ENCODE peak calls at places on chromosomes 3 and 15, in eight cellular contexts. One of them, this sample, is unnamed.

GRCh38 chr3:126914226-126914625 is 68.7 kb upstream of the PLXNA1 start:
- DNase-seq in HepG2: no peak
- DNase-seq in A549: no peak
- DNase-seq in H1: no peak
- DNase-seq in SK-N-SH: no peak
- DNase-seq in GM12878: no peak
- DNase-seq in IMR-90: no peak
- DNase-seq in K562: no peak
- DNase-seq in this sample: no peak

GRCh38 chr3:174758943-174759342 is 100.2 kb upstream of the NAALADL2 start:
- DNase-seq in HepG2: no peak
- DNase-seq in A549: no peak
- DNase-seq in SK-N-SH: no peak
- DNase-seq in H1: no peak
- DNase-seq in IMR-90: no peak
- DNase-seq in GM12878: no peak
- DNase-seq in K562: no peak
- DNase-seq in this sample: no peak

GRCh38 chr3:33287672-33288282 is 10.5 kb downstream of the FBXL2 start:
- DNase-seq in A549: no peak
- DNase-seq in SK-N-SH: no peak
- DNase-seq in H1: no peak
- DNase-seq in K562: no peak
- DNase-seq in GM12878: no peak
- DNase-seq in HepG2: no peak
- DNase-seq in IMR-90: no peak
- DNase-seq in this sample: no peak

GRCh38 chr3:183252973-183253363 is at the start of gene B3GNT5:
- DNase-seq in H1: no peak
- DNase-seq in IMR-90: no peak
- DNase-seq in GM12878: no peak
- DNase-seq in K562: peak
- DNase-seq in A549: peak
- DNase-seq in SK-N-SH: peak
- DNase-seq in HepG2: no peak
- DNase-seq in this sample: peak

GRCh38 chr15:56390739-56391267 is 25.6 kb downstream of the TEX9 start:
- DNase-seq in K562: no peak
- DNase-seq in H1: no peak
- DNase-seq in SK-N-SH: no peak
- DNase-seq in IMR-90: peak
- DNase-seq in GM12878: no peak
- DNase-seq in HepG2: no peak
- DNase-seq in A549: no peak
- DNase-seq in this sample: no peak

GRCh38 chr15:69666441-69666882 is 213.8 kb downstream of the RPLP1 start:
- DNase-seq in GM12878: no peak
- DNase-seq in SK-N-SH: no peak
- DNase-seq in K562: peak
- DNase-seq in A549: no peak
- DNase-seq in IMR-90: peak
- DNase-seq in H1: no peak
- DNase-seq in HepG2: no peak
- DNase-seq in this sample: no peak

GRCh38 chr3:147544290-147544689 is 135.1 kb downstream of the ZIC1 start:
- DNase-seq in K562: no peak
- DNase-seq in H1: no peak
- DNase-seq in HepG2: no peak
- DNase-seq in SK-N-SH: no peak
- DNase-seq in GM12878: no peak
- DNase-seq in A549: no peak
- DNase-seq in IMR-90: no peak
- DNase-seq in this sample: no peak

GRCh38 chr3:49020335-49021212 is 1.3 kb upstream of the NDUFAF3 start:
- DNase-seq in K562: peak
- DNase-seq in H1: no peak
- DNase-seq in IMR-90: no peak
- DNase-seq in HepG2: no peak
- DNase-seq in SK-N-SH: peak
- DNase-seq in GM12878: no peak
- DNase-seq in A549: no peak
- DNase-seq in this sample: no peak

GRCh38 chr3:31942446-31942845 is 38.6 kb downstream of the OSBPL10 start:
- DNase-seq in GM12878: no peak
- DNase-seq in H1: no peak
- DNase-seq in A549: no peak
- DNase-seq in K562: no peak
- DNase-seq in HepG2: no peak
- DNase-seq in SK-N-SH: no peak
- DNase-seq in IMR-90: no peak
- DNase-seq in this sample: no peak

GRCh38 chr3:127473244-127474024 is 117.1 kb downstream of the TPRA1 start:
- DNase-seq in SK-N-SH: peak
- DNase-seq in HepG2: peak
- DNase-seq in IMR-90: no peak
- DNase-seq in A549: peak
- DNase-seq in K562: peak
- DNase-seq in GM12878: no peak
- DNase-seq in H1: peak
- DNase-seq in this sample: peak

GRCh38 chr15:57025264-57025939 is 107.0 kb downstream of the TCF12 start:
- DNase-seq in A549: peak
- DNase-seq in SK-N-SH: no peak
- DNase-seq in HepG2: no peak
- DNase-seq in GM12878: no peak
- DNase-seq in IMR-90: peak
- DNase-seq in K562: no peak
- DNase-seq in H1: no peak
- DNase-seq in this sample: no peak

GRCh38 chr3:66816110-66816761 is 181.9 kb upstream of the KBTBD8 start:
- DNase-seq in K562: peak
- DNase-seq in A549: peak
- DNase-seq in GM12878: no peak
- DNase-seq in IMR-90: peak
- DNase-seq in HepG2: peak
- DNase-seq in H1: peak
- DNase-seq in SK-N-SH: peak
- DNase-seq in this sample: peak

GRCh38 chr15:92627014-92627413 is 28.6 kb downstream of the FAM174B start:
- DNase-seq in GM12878: no peak
- DNase-seq in K562: no peak
- DNase-seq in H1: no peak
- DNase-seq in SK-N-SH: no peak
- DNase-seq in IMR-90: no peak
- DNase-seq in A549: no peak
- DNase-seq in HepG2: no peak
- DNase-seq in this sample: no peak

GRCh38 chr3:12454808-12455121 is 29.5 kb upstream of the TSEN2 start:
- DNase-seq in SK-N-SH: no peak
- DNase-seq in H1: no peak
- DNase-seq in A549: no peak
- DNase-seq in IMR-90: peak
- DNase-seq in HepG2: no peak
- DNase-seq in GM12878: no peak
- DNase-seq in K562: no peak
- DNase-seq in this sample: no peak

GRCh38 chr3:19959505-19959904 is 12.6 kb downstream of the RAB5A start:
- DNase-seq in SK-N-SH: no peak
- DNase-seq in IMR-90: no peak
- DNase-seq in K562: no peak
- DNase-seq in GM12878: no peak
- DNase-seq in HepG2: no peak
- DNase-seq in A549: no peak
- DNase-seq in H1: no peak
- DNase-seq in this sample: no peak

DNA sequence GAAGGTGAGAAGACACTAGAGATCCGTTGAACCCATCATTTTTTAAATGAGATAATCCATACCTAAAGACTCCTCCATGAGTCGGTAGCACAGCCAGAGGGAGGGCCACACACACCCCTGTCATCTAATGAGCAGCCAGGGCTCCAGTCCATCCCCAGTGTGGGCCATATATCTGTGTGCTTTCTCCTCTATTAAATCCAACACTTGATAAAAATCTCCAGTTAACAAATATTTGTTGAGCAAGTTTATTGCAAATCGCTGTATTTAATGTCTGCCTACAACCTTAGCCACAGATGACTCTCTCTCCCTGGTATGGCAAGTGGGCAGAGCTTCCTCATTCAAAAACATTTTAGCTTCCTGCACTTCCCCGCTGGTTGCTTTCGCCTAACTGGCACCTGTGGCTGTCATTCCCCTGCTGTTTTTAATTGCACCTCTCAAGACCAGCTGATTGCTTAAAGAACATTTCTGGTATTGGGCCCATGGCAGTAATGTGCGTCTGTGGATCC is 82.8 kb downstream of the SMAD3 start:
- DNase-seq in HepG2: peak
- DNase-seq in A549: peak
- DNase-seq in IMR-90: peak
- DNase-seq in SK-N-SH: no peak
- DNase-seq in H1: no peak
- DNase-seq in K562: no peak
- DNase-seq in GM12878: no peak
- DNase-seq in this sample: no peak
- TF ChIP-seq RAD21 in HepG2: no peak
- TF ChIP-seq RAD21 in A549: no peak
- TF ChIP-seq RAD21 in IMR-90: no peak
- TF ChIP-seq RAD21 in SK-N-SH: no peak
- TF ChIP-seq RAD21 in H1: no peak
- TF ChIP-seq RAD21 in K562: no peak
- TF ChIP-seq RAD21 in GM12878: no peak
- TF ChIP-seq RAD21 in this sample: no peak

GRCh38 chr3:118128886-118129285 is 905.8 kb downstream of the IGSF11 start:
- DNase-seq in IMR-90: peak
- DNase-seq in GM12878: no peak
- DNase-seq in K562: no peak
- DNase-seq in H1: no peak
- DNase-seq in A549: peak
- DNase-seq in HepG2: no peak
- DNase-seq in SK-N-SH: no peak
- DNase-seq in this sample: no peak

GRCh38 chr3:118126751-118127150 is 907.9 kb downstream of the IGSF11 start:
- DNase-seq in SK-N-SH: no peak
- DNase-seq in H1: no peak
- DNase-seq in GM12878: no peak
- DNase-seq in HepG2: no peak
- DNase-seq in K562: no peak
- DNase-seq in IMR-90: no peak
- DNase-seq in A549: no peak
- DNase-seq in this sample: no peak

DNA sequence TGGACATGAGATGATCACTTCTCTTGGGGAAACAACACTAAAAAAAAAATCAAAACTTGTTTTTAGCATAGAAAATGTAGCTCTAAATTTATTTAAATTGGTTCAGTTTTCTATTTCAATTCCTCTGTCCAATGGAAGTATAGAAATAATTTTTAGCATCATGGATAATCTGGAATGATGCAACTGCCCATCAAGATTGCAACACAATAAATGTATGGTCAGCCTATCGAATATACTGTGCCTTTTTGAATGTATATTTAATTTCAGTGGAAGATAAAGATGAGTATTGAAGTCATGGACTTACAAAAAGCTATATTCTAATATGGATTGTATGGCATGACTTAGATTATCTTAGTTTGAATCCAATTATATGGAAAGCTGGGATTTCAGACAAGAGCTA is 906.7 kb downstream of the IGSF11 start:
- DNase-seq in K562: no peak
- DNase-seq in HepG2: no peak
- DNase-seq in A549: no peak
- DNase-seq in SK-N-SH: no peak
- DNase-seq in GM12878: no peak
- DNase-seq in H1: no peak
- DNase-seq in IMR-90: no peak
- DNase-seq in this sample: no peak
- TF ChIP-seq RAD21 in K562: no peak
- TF ChIP-seq RAD21 in HepG2: no peak
- TF ChIP-seq RAD21 in A549: no peak
- TF ChIP-seq RAD21 in SK-N-SH: no peak
- TF ChIP-seq RAD21 in GM12878: no peak
- TF ChIP-seq RAD21 in H1: no peak
- TF ChIP-seq RAD21 in IMR-90: no peak
- TF ChIP-seq RAD21 in this sample: no peak

GRCh38 chr3:138062626-138063025 is 52.7 kb downstream of the CLDN18 start:
- DNase-seq in H1: no peak
- DNase-seq in GM12878: no peak
- DNase-seq in SK-N-SH: no peak
- DNase-seq in IMR-90: peak
- DNase-seq in A549: no peak
- DNase-seq in K562: no peak
- DNase-seq in HepG2: no peak
- DNase-seq in this sample: no peak
- TF ChIP-seq RAD21 in H1: no peak
- TF ChIP-seq RAD21 in GM12878: no peak
- TF ChIP-seq RAD21 in SK-N-SH: no peak
- TF ChIP-seq RAD21 in IMR-90: no peak
- TF ChIP-seq RAD21 in A549: no peak
- TF ChIP-seq RAD21 in K562: no peak
- TF ChIP-seq RAD21 in HepG2: no peak
- TF ChIP-seq RAD21 in this sample: no peak

GRCh38 chr3:138539352-138539751 is 54.7 kb downstream of the CEP70 start:
- DNase-seq in GM12878: no peak
- DNase-seq in SK-N-SH: no peak
- DNase-seq in HepG2: no peak
- DNase-seq in IMR-90: no peak
- DNase-seq in A549: no peak
- DNase-seq in H1: no peak
- DNase-seq in K562: no peak
- DNase-seq in this sample: no peak
- TF ChIP-seq RAD21 in GM12878: no peak
- TF ChIP-seq RAD21 in SK-N-SH: no peak
- TF ChIP-seq RAD21 in HepG2: no peak
- TF ChIP-seq RAD21 in IMR-90: no peak
- TF ChIP-seq RAD21 in A549: no peak
- TF ChIP-seq RAD21 in H1: no peak
- TF ChIP-seq RAD21 in K562: no peak
- TF ChIP-seq RAD21 in this sample: no peak